ENCODE peak calls at places on chromosomes 11 and 22, in four cellular contexts. U is K562, Y is GM12878, M is HepG2. R is an unnamed sample. For H3K4me1, the result is how much of the 10 kb centered on the place peaks cover.

GRCh38 chr11:49995559-49995958 is 13.2 kb upstream of the OR4C12 start:
- DNase-seq in M (peak), Y (no peak), U (peak), R (peak)

GRCh38 chr11:31802609-31802989 is 8.5 kb downstream of the PAX6 start:
- DNase-seq in M (no peak), Y (no peak), U (no peak), R (no peak)

GRCh38 chr11:36010010-36010740 is 66.3 kb downstream of the LDLRAD3 start:
- DNase-seq in M (no peak), U (no peak), Y (no peak), R (no peak)

GRCh38 chr22:46088541-46089311 is 61.6 kb upstream of the PPARA start:
- DNase-seq in Y (no peak), M (no peak), U (no peak), R (peak)

GRCh38 chr11:8719260-8720190 is 36.9 kb downstream of the RPL27A start:
- DNase-seq in M (peak), Y (no peak), U (no peak), R (peak)

GRCh38 chr22:27745154-27745553 is 56.4 kb downstream of the MN1 start:
- DNase-seq in Y (no peak), U (no peak), M (no peak), R (no peak)

GRCh38 chr11:134069426-134069921 is 602 bp downstream of the JAM3 start:
- DNase-seq in Y (no peak), M (no peak), U (no peak), R (peak)

GRCh38 chr11:102974552-102975280 is 19.2 kb upstream of the MMP13 start:
- DNase-seq in Y (no peak), U (no peak), M (no peak), R (peak)

GRCh38 chr22:48802576-48802975 is 1025.1 kb downstream of the BRD1 start:
- DNase-seq in Y (no peak), M (no peak), U (no peak), R (no peak)

GRCh38 chr11:84564180-84564866 is 1062.8 kb downstream of the DLG2 start:
- DNase-seq in M (peak), Y (no peak), U (peak), R (peak)

GRCh38 chr11:74932169-74932568 is 16.7 kb downstream of the XRRA1 start:
- DNase-seq in M (no peak), Y (no peak), U (no peak), R (peak)

GRCh38 chr11:22792497-22792896 is 37.1 kb downstream of the SVIP start:
- DNase-seq in U (peak), Y (no peak), M (peak), R (peak)

GRCh38 chr11:119612814-119613213 is 116.2 kb downstream of the NECTIN1 start:
- DNase-seq in Y (no peak), U (no peak), M (no peak), R (no peak)

GRCh38 chr11:28447226-28447625 is 339.0 kb downstream of the METTL15 start:
- DNase-seq in M (peak), U (no peak), Y (no peak), R (no peak)

GRCh38 chr11:67634366-67635230 is 4.9 kb upstream of the NUDT8 start:
- DNase-seq in Y (no peak), U (no peak), M (no peak), R (no peak)

GRCh38 chr22:32237905-32238304 is 17.2 kb downstream of the SLC5A4 start:
- DNase-seq in M (no peak), Y (no peak), U (no peak), R (no peak)

GRCh38 chr11:58927393-58928081 is 11.8 kb upstream of the GLYATL1 start:
- DNase-seq in M (peak), U (no peak), Y (no peak), R (no peak)

GRCh38 chr22:46069518-46070214 is 80.7 kb upstream of the PPARA start:
- DNase-seq in Y (no peak), M (no peak), U (no peak), R (peak)

GRCh38 chr22:32897400-32897799 is 95.9 kb downstream of the TIMP3 start:
- DNase-seq in M (no peak), Y (no peak), U (no peak), R (no peak)

GRCh38 chr11:125389339-125390166 is 106.5 kb downstream of the FEZ1 start:
- DNase-seq in M (no peak), U (no peak), Y (no peak), R (no peak)

GRCh38 chr22:50270302-50271010 is at the start of gene MAPK11:
- DNase-seq in M (peak), U (peak), Y (no peak), R (peak)

GRCh38 chr11:74043450-74043849 is 34.6 kb upstream of the UCP3 start:
- DNase-seq in U (no peak), Y (no peak), M (no peak), R (no peak)

GRCh38 chr22:48685767-48686166 is 1141.9 kb downstream of the BRD1 start:
- DNase-seq in Y (no peak), U (no peak), M (no peak), R (no peak)

GRCh38 chr11:116276051-116277044 is 496.4 kb downstream of the BUD13 start:
- DNase-seq in M (peak), Y (no peak), U (peak), R (peak)

GRCh38 chr11:123091541-123091940 is 29.6 kb upstream of the HSPA8 start:
- DNase-seq in Y (no peak), U (no peak), M (no peak), R (no peak)

GRCh38 chr11:99934008-99934407 is 753.1 kb upstream of the ARHGAP42 start:
- DNase-seq in Y (no peak), M (no peak), U (no peak), R (no peak)

GRCh38 chr11:132962026-132962425 is 570.3 kb downstream of the OPCML start:
- DNase-seq in M (no peak), U (no peak), Y (no peak), R (no peak)

GRCh38 chr11:12922980-12923507 is 86.1 kb upstream of the RASSF10 start:
- DNase-seq in M (no peak), Y (no peak), U (no peak), R (no peak)

GRCh38 chr11:64090811-64091516 is 55.2 kb downstream of the FLRT1 start:
- DNase-seq in M (no peak), U (peak), Y (no peak), R (no peak)

GRCh38 chr22:46845281-46846153 is 83.1 kb downstream of the TBC1D22A start:
- DNase-seq in U (no peak), M (no peak), Y (no peak), R (peak)

GRCh38 chr22:28366856-28367255 is 312.8 kb downstream of the TTC28 start:
- DNase-seq in U (no peak), M (peak), Y (no peak), R (no peak)

GRCh38 chr11:119832536-119832935 is 103.5 kb upstream of the NECTIN1 start:
- DNase-seq in M (peak), Y (no peak), U (no peak), R (no peak)

GRCh38 chr11:84721561-84721961 is 905.6 kb downstream of the DLG2 start:
- DNase-seq in Y (no peak), M (no peak), U (no peak), R (no peak)

DNA sequence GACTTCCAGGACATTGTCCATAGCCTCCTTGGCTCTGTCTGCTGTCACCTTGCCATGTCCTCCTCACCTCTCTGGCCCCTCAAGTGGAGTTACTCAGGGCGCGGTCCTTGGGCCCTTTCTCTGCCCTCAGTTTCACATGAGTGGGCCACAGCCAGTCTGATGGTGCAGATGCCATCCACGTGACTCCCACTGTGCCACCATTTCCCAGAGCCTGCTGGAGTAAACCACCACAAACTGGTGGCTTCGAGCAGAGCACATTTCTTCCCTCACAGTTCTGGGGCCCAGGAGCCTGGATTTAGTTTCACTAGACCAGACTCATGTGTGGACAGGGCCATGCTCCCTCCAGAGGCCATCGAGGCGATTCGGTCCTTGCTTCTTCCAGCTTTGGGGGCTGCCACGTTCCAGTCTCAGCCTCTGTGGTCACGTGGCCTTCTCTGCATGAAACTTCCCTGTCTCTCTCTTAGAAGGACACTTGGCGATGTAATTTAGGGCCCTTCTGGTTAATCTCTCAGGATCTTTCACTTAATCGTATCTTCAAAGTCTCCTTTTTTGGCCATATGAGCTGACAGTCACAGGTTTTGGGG is 14.6 kb downstream of the SMARCB1 start:
- DNase-seq in M (no peak), Y (no peak), U (no peak), R (no peak)
- H3K4me1 ChIP-seq in M (under half), Y (half or more), U (under half), R (under half)

GRCh38 chr11:129618046-129618569 is 197.5 kb upstream of the TMEM45B start:
- DNase-seq in U (no peak), Y (no peak), M (no peak), R (no peak)

GRCh38 chr11:129625930-129626329 is 189.7 kb upstream of the TMEM45B start:
- DNase-seq in U (no peak), M (no peak), Y (no peak), R (no peak)

DNA sequence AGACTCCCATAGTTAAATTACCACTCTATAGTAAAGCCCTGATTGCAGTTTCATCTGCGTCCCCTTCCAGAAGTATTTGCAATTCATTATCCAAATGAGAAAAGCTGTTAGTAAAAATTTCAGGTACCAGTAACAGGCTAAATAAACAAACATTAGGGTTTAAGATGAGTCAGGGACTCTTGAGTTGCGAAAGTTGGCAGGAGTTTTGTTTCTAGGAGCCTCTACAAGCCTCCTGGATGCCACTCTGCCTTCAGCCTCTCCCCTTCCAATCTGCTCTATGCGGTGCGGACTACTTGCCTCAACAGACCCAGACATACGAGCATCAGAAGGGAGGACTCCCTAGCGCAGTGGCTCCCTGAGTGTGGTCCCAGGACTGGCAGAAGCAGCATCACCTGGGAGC is 194.9 kb upstream of the TMEM45B start:
- DNase-seq in M (no peak), Y (no peak), U (no peak), R (no peak)
- TF ChIP-seq MYC in M (no peak), Y (no peak), U (no peak), R (no peak)

GRCh38 chr11:16871368-16871767 is 132.9 kb downstream of the C11orf58 start:
- DNase-seq in Y (no peak), M (no peak), U (no peak), R (no peak)
- H3K9ac ChIP-seq in Y (no peak), M (no peak), U (no peak), R (no peak)

DNA sequence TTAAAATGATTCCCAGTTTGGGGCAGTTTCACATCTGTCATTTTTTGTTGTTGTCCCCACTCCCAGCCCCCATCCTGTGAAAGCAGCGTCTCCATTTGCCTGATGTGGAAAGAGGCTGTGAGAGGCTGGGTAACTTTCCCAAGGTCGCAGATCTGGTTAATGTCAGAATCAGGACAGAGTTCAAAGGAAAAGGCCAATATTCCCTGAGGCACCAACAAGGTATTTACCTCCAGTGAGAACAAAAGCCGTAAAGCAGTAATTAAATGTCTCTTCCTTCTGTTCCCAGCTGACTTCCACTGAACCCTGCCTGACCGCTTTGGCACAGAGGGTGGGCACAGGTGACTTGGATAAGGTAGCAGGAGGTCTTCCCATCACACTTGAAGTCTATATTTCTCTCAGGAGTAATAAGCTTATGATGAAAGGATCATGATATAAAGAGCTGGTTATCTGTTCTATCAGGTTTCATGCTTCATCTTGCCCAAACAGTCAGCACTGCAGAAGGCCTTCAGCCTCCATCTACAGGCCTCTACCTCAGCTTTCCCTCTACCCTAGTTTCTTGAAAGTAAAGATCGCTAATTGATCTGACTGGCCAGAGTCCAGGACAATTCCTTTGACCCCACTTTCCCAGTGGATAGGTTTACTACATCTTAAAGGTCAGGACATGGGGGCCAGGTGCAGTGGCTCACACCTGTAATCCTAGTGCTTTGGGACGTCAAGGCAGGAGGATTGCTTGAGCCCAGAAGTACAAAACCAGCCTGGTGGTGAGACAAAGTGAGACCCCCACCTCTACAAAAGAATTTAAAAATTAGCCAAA is 9.4 kb downstream of the C11orf91 start:
- DNase-seq in U (no peak), Y (no peak), M (peak), R (no peak)
- H3K4me1 ChIP-seq in U (under half), Y (under half), M (half or more), R (half or more)

DNA sequence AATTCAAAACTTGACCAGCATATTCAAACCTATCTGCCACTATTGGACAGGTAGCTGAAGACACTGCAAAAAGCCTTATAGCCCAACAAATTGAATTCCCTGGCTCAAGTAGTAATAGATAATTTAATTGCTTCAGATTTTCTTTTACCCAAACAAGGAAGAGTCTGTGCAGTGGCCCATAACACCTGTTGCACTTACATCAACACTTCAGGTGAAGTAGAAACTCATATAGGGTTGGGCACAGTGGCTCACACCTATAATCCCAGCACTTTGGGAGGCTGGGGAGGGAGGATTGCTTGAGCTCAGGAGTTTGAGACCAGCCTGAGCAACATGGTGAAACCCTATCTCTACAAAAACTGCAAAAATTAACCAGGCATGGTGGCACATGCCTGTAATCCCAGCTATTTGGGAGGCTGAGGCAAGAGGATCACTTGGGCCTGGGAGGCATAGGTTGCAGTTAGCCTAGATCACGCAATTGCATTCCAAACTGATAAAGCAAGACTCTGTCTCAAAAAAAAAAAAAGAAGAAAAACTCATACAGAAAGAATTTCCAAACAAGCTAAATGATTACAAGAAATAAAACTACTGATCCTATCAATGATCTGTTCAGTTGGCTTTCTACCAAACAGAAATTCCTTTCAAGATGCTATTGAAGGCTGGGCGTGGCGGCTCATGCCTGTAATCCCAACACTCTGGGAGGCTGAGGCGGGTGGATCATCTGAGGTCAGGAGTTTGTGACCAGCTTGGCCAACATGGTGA is 9.5 kb downstream of the FOLR3 start:
- DNase-seq in M (no peak), Y (no peak), U (no peak), R (no peak)
- TF ChIP-seq MYC in M (no peak), Y (no peak), U (no peak), R (no peak)

GRCh38 chr22:44395116-44396005 is 82.6 kb upstream of the SHISAL1 start:
- DNase-seq in M (no peak), U (no peak), Y (no peak), R (no peak)

GRCh38 chr22:44398791-44399190 is 86.0 kb upstream of the SHISAL1 start:
- DNase-seq in Y (no peak), U (no peak), M (no peak), R (no peak)

GRCh38 chr22:44396727-44397722 is 84.3 kb upstream of the SHISAL1 start:
- DNase-seq in M (no peak), U (no peak), Y (no peak), R (no peak)

GRCh38 chr22:44394246-44395115 is 81.7 kb upstream of the SHISAL1 start:
- DNase-seq in U (no peak), M (no peak), Y (no peak), R (no peak)

GRCh38 chr22:44396021-44396726 is 83.4 kb upstream of the SHISAL1 start:
- DNase-seq in M (no peak), Y (no peak), U (no peak), R (no peak)
- H3K9ac ChIP-seq in M (no peak), Y (no peak), U (no peak), R (no peak)

DNA sequence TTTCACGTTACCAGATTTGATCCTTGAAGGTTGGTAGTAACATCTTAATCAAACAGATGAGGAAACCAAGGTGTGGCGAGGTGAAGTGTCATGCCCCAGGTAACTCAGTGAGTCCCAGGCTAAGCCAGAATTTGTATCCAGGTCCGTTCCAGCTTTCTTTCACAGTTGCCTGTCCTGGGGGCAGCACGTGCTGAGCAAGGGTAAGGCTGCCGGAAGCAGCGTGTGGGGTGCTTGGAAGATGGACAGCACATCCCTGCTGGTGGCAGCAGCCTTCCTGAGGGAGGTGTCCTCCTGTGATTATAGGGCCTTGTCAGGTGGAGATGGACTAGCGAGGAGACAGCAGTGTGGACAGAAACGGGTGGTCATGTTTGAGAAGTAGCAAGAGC is 50.9 kb downstream of the TRIOBP start:
- DNase-seq in Y (no peak), M (no peak), U (no peak), R (peak)
- H3K4me1 ChIP-seq in Y (under half), M (half or more), U (half or more), R (half or more)

GRCh38 chr11:46557684-46558151 is 36.1 kb downstream of the AMBRA1 start:
- DNase-seq in U (no peak), Y (no peak), M (peak), R (no peak)
- TF ChIP-seq MYC in U (peak), Y (no peak), M (no peak), R (no peak)